ENCODE peak calls at places on chromosome 1, in nine cellular contexts. M is mesenchymal stem cell, D is fibroblast of lung, E is IMR-90, U is astrocyte, N is neural progenitor cell, B is colonic mucosa, A is PC-3, S is K562. Z is an unnamed sample.

GRCh38 chr1:234271243-234271606 is 102.0 kb upstream of the COA6 start:
- DNase-seq in M (no peak), D (no peak), E (no peak), U (no peak), N (no peak), B (no peak), A (no peak), S (no peak), Z (no peak)

GRCh38 chr1:89149976-89150375 is 24.1 kb upstream of the GBP2 start:
- DNase-seq in M (no peak), D (no peak), E (no peak), U (no peak), N (no peak), B (no peak), A (no peak), S (no peak), Z (no peak)

GRCh38 chr1:228150021-228150457 is 309 bp downstream of the GJC2 start:
- DNase-seq in M (no peak), D (no peak), E (no peak), U (no peak), N (no peak), B (peak; percentile 17), A (no peak), S (no peak), Z (no peak)

GRCh38 chr1:181910905-181911304 is 150.6 kb downstream of the ZNF648 start:
- DNase-seq in M (no peak), D (no peak), E (no peak), U (no peak), N (peak; percentile 18), B (no peak), A (peak; percentile 7), S (peak; percentile 30), Z (no peak)

GRCh38 chr1:45348966-45349677 is 8.9 kb upstream of the MUTYH start:
- DNase-seq in M (no peak), D (no peak), E (no peak), U (no peak), N (no peak), B (no peak), A (no peak), S (no peak), Z (peak; percentile 41)

GRCh38 chr1:62746086-62746808 is 37.7 kb upstream of the ATG4C start:
- DNase-seq in M (peak; percentile 63), D (peak; percentile 78), E (peak; percentile 70), U (peak; percentile 32), N (peak; percentile 36), B (no peak), A (peak; percentile 69), S (peak; percentile 26), Z (peak; percentile 85)

GRCh38 chr1:210143465-210144062 is 89.0 kb upstream of the SERTAD4 start:
- DNase-seq in M (peak; percentile 71), D (peak; percentile 79), E (peak; percentile 68), U (peak; percentile 42), N (peak; percentile 81), B (peak; percentile 80), A (peak; percentile 95), S (peak; percentile 47), Z (peak; percentile 95)

GRCh38 chr1:25502957-25503356 is 40.4 kb upstream of the LDLRAP1 start:
- DNase-seq in M (peak; percentile 56), D (no peak), E (peak; percentile 79), U (peak; percentile 48), N (no peak), B (no peak), A (no peak), S (no peak), Z (peak; percentile 46)

GRCh38 chr1:61332196-61332753 is 249.9 kb downstream of the NFIA start:
- DNase-seq in M (no peak), D (no peak), E (no peak), U (no peak), N (no peak), B (no peak), A (no peak), S (no peak), Z (no peak)

GRCh38 chr1:1395166-1395565 is 4.0 kb downstream of the CCNL2 start:
- DNase-seq in M (no peak), D (no peak), E (no peak), U (no peak), N (no peak), B (no peak), A (no peak), S (no peak), Z (no peak)

GRCh38 chr1:160827418-160827817 is 31.4 kb downstream of the LY9 start:
- DNase-seq in M (no peak), D (peak; percentile 5), E (no peak), U (no peak), N (no peak), B (no peak), A (peak; percentile 56), S (no peak), Z (peak; percentile 10)

GRCh38 chr1:192516776-192517297 is 58.7 kb upstream of the RGS1 start:
- DNase-seq in M (peak; percentile 90), D (no peak), E (no peak), U (peak; percentile 69), N (peak; percentile 13), B (peak; percentile 30), A (peak; percentile 66), S (no peak), Z (peak; percentile 76)

GRCh38 chr1:37831109-37831508 is 23.1 kb upstream of the YRDC start:
- DNase-seq in M (no peak), D (no peak), E (no peak), U (no peak), N (no peak), B (no peak), A (no peak), S (no peak), Z (no peak)

GRCh38 chr1:2825487-2826189 is 24.1 kb upstream of the TTC34 start:
- DNase-seq in M (no peak), D (no peak), E (no peak), U (no peak), N (no peak), B (no peak), A (no peak), S (no peak), Z (no peak)

GRCh38 chr1:2826316-2826715 is 24.8 kb upstream of the TTC34 start:
- DNase-seq in M (no peak), D (no peak), E (no peak), U (no peak), N (no peak), B (no peak), A (no peak), S (no peak), Z (no peak)

GRCh38 chr1:2824999-2825398 is 23.5 kb upstream of the TTC34 start:
- DNase-seq in M (no peak), D (no peak), E (no peak), U (no peak), N (no peak), B (no peak), A (no peak), S (no peak), Z (no peak)

GRCh38 chr1:2828586-2829250 is 27.2 kb upstream of the TTC34 start:
- DNase-seq in M (no peak), D (no peak), E (no peak), U (no peak), N (no peak), B (no peak), A (no peak), S (no peak), Z (no peak)

DNA sequence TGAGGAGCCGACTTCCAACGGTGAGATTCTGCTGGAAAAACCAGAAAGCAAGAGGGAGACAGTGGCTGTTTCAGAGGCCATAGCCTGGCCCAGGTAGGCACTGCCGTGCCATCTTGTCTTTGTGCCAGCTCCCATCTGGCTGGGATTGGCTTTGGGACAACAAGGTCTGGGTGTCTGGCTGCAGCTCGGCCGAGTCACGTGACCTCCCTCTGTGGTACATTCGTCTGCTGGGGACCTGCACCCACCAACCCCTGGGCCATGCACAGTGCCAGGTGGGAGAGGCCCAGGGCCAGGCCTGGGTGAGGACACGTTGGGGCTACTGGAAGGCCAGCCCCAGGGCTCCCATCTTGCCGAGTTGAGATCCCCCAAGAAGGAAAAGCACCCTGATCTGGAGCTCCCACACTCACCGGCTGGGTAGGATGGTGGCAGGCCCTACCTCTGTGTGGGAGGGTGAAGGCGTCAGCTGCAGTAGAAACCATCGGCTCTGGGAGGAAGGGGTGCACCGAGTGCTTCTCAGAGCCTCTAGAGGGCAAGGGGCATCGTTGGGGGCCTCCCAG is 25.3 kb upstream of the TTC34 start:
- DNase-seq in M (no peak), D (no peak), E (no peak), U (no peak), N (no peak), B (no peak), A (no peak), S (no peak), Z (no peak)
- H3K9me3 ChIP-seq in M (peaks cover 18% of the 10 kb centered on the region), D (no peaks in the 10 kb centered on the region), E (peaks cover 70% of the 10 kb centered on the region), U (peaks cover 9% of the 10 kb centered on the region), N (no peaks in the 10 kb centered on the region), B (no peaks in the 10 kb centered on the region), A (peaks cover 22% of the 10 kb centered on the region), S (no peaks in the 10 kb centered on the region), Z (peaks cover 17% of the 10 kb centered on the region)

GRCh38 chr1:180061019-180061418 is 93.7 kb upstream of the QSOX1 start:
- DNase-seq in M (no peak), D (no peak), E (no peak), U (no peak), N (no peak), B (no peak), A (no peak), S (no peak), Z (no peak)
- H3K36me3 ChIP-seq in M (peaks cover 75% of the 10 kb centered on the region), D (peaks cover 2% of the 10 kb centered on the region), E (peaks cover 31% of the 10 kb centered on the region), U (no peaks in the 10 kb centered on the region), N (peaks cover 21% of the 10 kb centered on the region), B (no peaks in the 10 kb centered on the region), A (no peaks in the 10 kb centered on the region), S (peaks cover 53% of the 10 kb centered on the region), Z (peaks cover 71% of the 10 kb centered on the region)

DNA sequence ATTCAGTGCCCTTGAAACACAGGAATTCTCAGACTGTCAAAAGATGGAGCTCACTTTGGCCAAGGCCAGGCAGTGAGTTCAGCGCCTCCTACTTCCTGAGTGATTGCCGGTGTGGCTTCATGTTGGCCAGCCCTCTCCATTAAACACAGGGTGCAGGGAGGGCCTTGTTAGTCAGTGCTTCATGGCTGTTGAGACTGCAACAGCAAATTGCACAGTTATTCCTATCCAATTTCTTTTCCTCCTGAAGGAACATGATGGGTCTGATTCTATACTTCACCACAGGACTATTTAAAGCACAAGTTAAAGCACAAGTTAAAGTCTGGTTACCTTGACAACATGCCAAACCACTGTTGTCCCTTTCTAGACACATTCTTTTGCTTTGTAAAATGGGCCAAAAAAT is 156.6 kb downstream of the SIPA1L2 start:
- DNase-seq in M (peak; percentile 82), D (peak; percentile 39), E (peak; percentile 66), U (peak; percentile 79), N (no peak), B (no peak), A (peak; percentile 33), S (no peak), Z (peak; percentile 44)
- H3K9ac ChIP-seq in M (peak overlapping the region; percentile 61), D (no peak overlapping the region), E (no peak overlapping the region), U (peak overlapping the region; percentile 18), N (no peak overlapping the region), B (no peak overlapping the region), A (peak overlapping the region; percentile 14), S (no peak overlapping the region), Z (no peak overlapping the region)

DNA sequence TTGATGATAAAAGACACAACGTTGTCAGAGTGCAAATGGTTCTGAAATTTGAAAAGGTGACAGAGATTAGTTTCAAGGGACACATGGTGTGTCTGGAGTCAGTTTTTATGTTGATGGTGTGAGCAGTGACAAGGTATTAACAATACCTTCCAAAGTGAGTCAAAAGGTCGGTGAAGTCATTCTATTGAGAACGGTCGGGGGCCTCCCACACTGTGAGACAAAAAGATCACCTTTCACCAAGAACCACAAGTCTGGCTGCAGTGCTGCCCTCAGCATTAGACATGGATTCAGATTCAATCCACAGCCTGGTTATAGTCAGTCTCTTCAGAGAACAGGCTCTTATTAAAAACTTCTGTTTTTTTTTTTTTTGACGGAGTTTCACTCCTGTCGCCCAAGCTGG is 26.5 kb downstream of the ZNF124 start:
- DNase-seq in M (no peak), D (no peak), E (no peak), U (no peak), N (no peak), B (no peak), A (no peak), S (no peak), Z (no peak)
- H3K9me3 ChIP-seq in M (peaks cover 86% of the 10 kb centered on the region), D (no peaks in the 10 kb centered on the region), E (peaks cover 40% of the 10 kb centered on the region), U (peaks cover 21% of the 10 kb centered on the region), N (no peaks in the 10 kb centered on the region), B (peaks cover 3% of the 10 kb centered on the region), A (peaks cover 30% of the 10 kb centered on the region), S (peaks cover 23% of the 10 kb centered on the region), Z (peaks cover 70% of the 10 kb centered on the region)